ENCODE peak calls at places on chromosome 12, in ten cellular contexts. L, D, X, Q, F, J, U, O, P and Z are unnamed samples.

GRCh38 chr12:110661337-110661972 is 27.5 kb downstream of the HVCN1 start:
- DNase-seq in O (no peak), J (no peak), U (no peak), X (no peak), L (peak), P (no peak), F (no peak), D (no peak), Q (no peak), Z (no peak)

GRCh38 chr12:132401982-132402381 is 72.6 kb upstream of the GALNT9 start:
- DNase-seq in D (no peak), X (no peak), U (no peak), Q (no peak), F (no peak), O (no peak), L (no peak), P (no peak), J (no peak), Z (no peak)

GRCh38 chr12:23662966-23663365 is 286.5 kb downstream of the SOX5 start:
- DNase-seq in O (no peak), D (no peak), L (no peak), Q (no peak), J (no peak), U (no peak), P (no peak), X (no peak), F (no peak), Z (no peak)

GRCh38 chr12:87981495-87981894 is 47.7 kb downstream of the C12orf50 start:
- DNase-seq in U (peak), J (no peak), L (no peak), F (no peak), P (peak), O (peak), D (no peak), X (peak), Q (no peak), Z (no peak)

GRCh38 chr12:132285991-132286681 is 43.3 kb downstream of the GALNT9 start:
- DNase-seq in Q (no peak), O (peak), F (peak), J (no peak), L (no peak), U (peak), P (peak), X (peak), D (peak), Z (no peak)

GRCh38 chr12:7112041-7112440 is 3.0 kb upstream of the C1RL start:
- DNase-seq in U (no peak), L (no peak), F (no peak), Q (no peak), J (no peak), X (no peak), O (no peak), D (no peak), P (no peak), Z (no peak)

GRCh38 chr12:115199831-115200230 is 515.9 kb upstream of the TBX3 start:
- DNase-seq in O (peak), J (no peak), X (peak), Q (no peak), P (peak), F (no peak), L (no peak), U (peak), D (peak), Z (peak)

GRCh38 chr12:49809369-49810158 is 18.6 kb downstream of the NCKAP5L start:
- DNase-seq in P (no peak), J (no peak), Q (no peak), U (no peak), L (no peak), F (no peak), X (no peak), D (peak), O (no peak), Z (no peak)

GRCh38 chr12:25859976-25860375 is 98.5 kb upstream of the RASSF8 start:
- DNase-seq in X (no peak), Q (no peak), U (no peak), L (no peak), P (no peak), J (no peak), D (no peak), F (no peak), O (no peak), Z (no peak)

GRCh38 chr12:122473543-122474323 is 27.0 kb downstream of the ZCCHC8 start:
- DNase-seq in L (peak), X (peak), P (peak), D (peak), F (no peak), U (peak), Q (no peak), J (no peak), O (peak), Z (no peak)

GRCh38 chr12:45934956-45935355 is 55.4 kb downstream of the SCAF11 start:
- DNase-seq in J (no peak), O (no peak), U (no peak), Q (no peak), X (no peak), P (no peak), D (no peak), L (no peak), F (no peak), Z (no peak)

GRCh38 chr12:96257550-96258392 is 63.6 kb downstream of the ELK3 start:
- DNase-seq in J (no peak), U (peak), O (no peak), Q (peak), P (peak), X (peak), F (no peak), D (peak), L (no peak), Z (no peak)

GRCh38 chr12:34291001-34291400 is 268.7 kb downstream of the ALG10 start:
- DNase-seq in Q (no peak), X (no peak), J (no peak), D (no peak), O (no peak), L (no peak), P (no peak), F (no peak), U (no peak), Z (no peak)

GRCh38 chr12:86860804-86861203 is 604.6 kb upstream of the MGAT4C start:
- DNase-seq in P (no peak), O (no peak), D (no peak), Q (no peak), U (no peak), L (no peak), F (no peak), J (no peak), X (no peak), Z (no peak)

GRCh38 chr12:132287391-132288238 is 41.8 kb downstream of the GALNT9 start:
- DNase-seq in U (no peak), J (no peak), D (no peak), L (no peak), P (no peak), X (no peak), O (no peak), F (no peak), Q (no peak), Z (no peak)

GRCh38 chr12:11824736-11825135 is 175.3 kb downstream of the ETV6 start:
- DNase-seq in Q (no peak), D (no peak), F (no peak), U (no peak), P (no peak), X (no peak), L (no peak), O (no peak), J (no peak), Z (no peak)

GRCh38 chr12:44775916-44776315 is 100.2 kb downstream of the NELL2 start:
- DNase-seq in U (no peak), L (no peak), F (no peak), O (no peak), P (no peak), X (no peak), Q (no peak), D (no peak), J (no peak), Z (no peak)